ENCODE peak calls at places on chromosomes 11 and 22, in four cellular contexts. One of them, this sample, is unnamed.

GRCh38 chr11:69513663-69514062 is 32.2 kb downstream of the LINC01488 start:
- DNase-seq in HepG2: no peak
- DNase-seq in HEK293T: no peak
- DNase-seq in K562: no peak
- DNase-seq in this sample: no peak

GRCh38 chr22:17239156-17239701 is 20.0 kb upstream of the ADA2 start:
- DNase-seq in HepG2: no peak
- DNase-seq in K562: no peak
- DNase-seq in HEK293T: no peak
- DNase-seq in this sample: no peak

GRCh38 chr22:49733631-49734030 is 94.0 kb downstream of the BRD1 start:
- DNase-seq in HepG2: no peak
- DNase-seq in K562: no peak
- DNase-seq in HEK293T: no peak
- DNase-seq in this sample: no peak

GRCh38 chr11:73095613-73096012 is 46.5 kb downstream of the FCHSD2 start:
- DNase-seq in HepG2: no peak
- DNase-seq in HEK293T: no peak
- DNase-seq in K562: no peak
- DNase-seq in this sample: no peak

GRCh38 chr11:35159111-35159510 is 20.1 kb downstream of the CD44 start:
- DNase-seq in HEK293T: no peak
- DNase-seq in HepG2: no peak
- DNase-seq in K562: no peak
- DNase-seq in this sample: no peak

GRCh38 chr11:71182791-71183556 is 69.4 kb downstream of the SHANK2 start:
- DNase-seq in HepG2: no peak
- DNase-seq in K562: no peak
- DNase-seq in HEK293T: no peak
- DNase-seq in this sample: no peak

GRCh38 chr22:32558681-32559355 is 84.2 kb downstream of the FBXO7 start:
- DNase-seq in K562: no peak
- DNase-seq in HepG2: no peak
- DNase-seq in HEK293T: no peak
- DNase-seq in this sample: no peak

GRCh38 chr11:76692956-76693355 is 22.4 kb upstream of the LRRC32 start:
- DNase-seq in HEK293T: no peak
- DNase-seq in K562: no peak
- DNase-seq in HepG2: no peak
- DNase-seq in this sample: no peak

GRCh38 chr22:26313291-26313690 is 115.8 kb upstream of the ASPHD2 start:
- DNase-seq in K562: no peak
- DNase-seq in HepG2: no peak
- DNase-seq in HEK293T: no peak
- DNase-seq in this sample: no peak

GRCh38 chr22:22691055-22691454 is 46.6 kb downstream of the GGTLC2 start:
- DNase-seq in HEK293T: no peak
- DNase-seq in K562: no peak
- DNase-seq in HepG2: no peak
- DNase-seq in this sample: no peak

GRCh38 chr22:22693531-22693884 is 49.1 kb downstream of the GGTLC2 start:
- DNase-seq in HepG2: no peak
- DNase-seq in HEK293T: no peak
- DNase-seq in K562: no peak
- DNase-seq in this sample: no peak

GRCh38 chr22:22692707-22693530 is 48.5 kb downstream of the GGTLC2 start:
- DNase-seq in HepG2: peak
- DNase-seq in K562: peak
- DNase-seq in HEK293T: peak
- DNase-seq in this sample: no peak

GRCh38 chr22:22694106-22694505 is 49.7 kb downstream of the GGTLC2 start:
- DNase-seq in K562: no peak
- DNase-seq in HEK293T: no peak
- DNase-seq in HepG2: no peak
- DNase-seq in this sample: no peak

GRCh38 chr22:22691716-22692701 is 47.6 kb downstream of the GGTLC2 start:
- DNase-seq in HepG2: no peak
- DNase-seq in HEK293T: no peak
- DNase-seq in K562: no peak
- DNase-seq in this sample: no peak
- TF ChIP-seq FOXK2 in HepG2: no peak
- TF ChIP-seq FOXK2 in HEK293T: no peak
- TF ChIP-seq FOXK2 in K562: no peak
- TF ChIP-seq FOXK2 in this sample: no peak

GRCh38 chr11:129881570-129882170 is 13.7 kb downstream of the NFRKB start:
- DNase-seq in K562: peak
- DNase-seq in HEK293T: peak
- DNase-seq in HepG2: peak
- DNase-seq in this sample: no peak
- TF ChIP-seq FOXK2 in K562: no peak
- TF ChIP-seq FOXK2 in HEK293T: no peak
- TF ChIP-seq FOXK2 in HepG2: no peak
- TF ChIP-seq FOXK2 in this sample: no peak

DNA sequence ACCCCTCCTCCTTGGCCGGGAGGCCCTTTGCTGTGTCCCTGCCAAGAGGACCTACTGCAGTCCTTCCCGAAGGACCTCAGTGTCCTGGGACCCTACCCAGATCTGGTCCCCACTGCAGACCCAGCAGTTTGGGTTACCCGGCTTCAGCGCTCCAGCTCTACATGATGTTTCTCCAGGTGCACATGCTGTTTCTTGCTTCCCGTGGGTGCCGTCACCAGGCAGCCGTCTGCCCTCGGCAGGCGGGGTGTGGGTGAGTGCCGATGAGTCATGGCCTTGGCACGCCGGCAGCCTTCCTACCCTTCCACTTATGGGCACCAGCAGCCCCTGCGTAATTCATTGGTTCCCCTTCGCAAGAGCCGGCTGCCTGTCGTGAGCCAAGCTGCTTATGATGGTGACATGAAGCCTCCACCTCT is 101.8 kb downstream of the BCR start:
- DNase-seq in HEK293T: no peak
- DNase-seq in K562: no peak
- DNase-seq in HepG2: no peak
- DNase-seq in this sample: no peak
- TF ChIP-seq FOXK2 in HEK293T: no peak
- TF ChIP-seq FOXK2 in K562: no peak
- TF ChIP-seq FOXK2 in HepG2: no peak
- TF ChIP-seq FOXK2 in this sample: no peak

DNA sequence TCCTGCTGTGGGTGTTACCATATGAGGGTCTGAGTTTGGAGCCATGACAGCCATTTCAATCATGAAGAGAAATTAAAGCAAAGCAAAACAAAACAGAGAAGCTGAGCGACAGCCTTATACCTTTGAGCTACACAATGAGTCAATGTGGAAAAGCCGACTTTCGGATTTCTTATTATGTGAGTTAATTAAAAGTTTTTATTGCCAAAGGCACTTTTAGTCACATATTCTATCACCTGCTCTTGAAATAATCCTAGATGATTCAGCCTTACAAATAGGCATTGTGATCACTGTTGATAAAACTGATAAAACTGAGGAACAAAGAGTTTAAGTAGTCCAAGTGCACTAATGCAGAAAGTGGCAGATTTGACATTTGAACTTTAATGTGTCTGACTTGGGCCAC is 381.9 kb upstream of the TENM4 start:
- DNase-seq in HepG2: no peak
- DNase-seq in K562: no peak
- DNase-seq in HEK293T: no peak
- DNase-seq in this sample: no peak
- TF ChIP-seq FOXK2 in HepG2: no peak
- TF ChIP-seq FOXK2 in K562: no peak
- TF ChIP-seq FOXK2 in HEK293T: no peak
- TF ChIP-seq FOXK2 in this sample: no peak

DNA sequence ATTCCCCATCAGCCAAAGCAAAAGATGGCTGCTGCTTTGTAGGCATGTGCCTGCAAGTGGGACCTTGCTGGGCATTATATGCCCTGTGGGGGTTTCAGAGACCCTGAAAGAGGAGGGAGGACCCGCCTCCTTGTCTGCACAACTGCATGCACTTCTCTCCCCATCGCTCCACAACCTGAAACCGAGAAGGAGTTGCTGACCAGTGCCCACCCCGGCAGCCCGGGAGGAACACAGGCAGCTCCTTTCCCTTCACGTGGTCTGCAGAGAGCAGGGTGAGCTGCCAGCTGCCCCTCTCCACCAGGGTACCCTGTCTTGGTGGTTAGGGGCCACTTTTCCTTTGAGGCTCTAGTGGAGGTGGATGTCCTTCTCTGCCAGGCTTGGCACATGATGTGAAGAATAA is 1.4 kb upstream of the TMEM132A start:
- DNase-seq in HEK293T: no peak
- DNase-seq in K562: no peak
- DNase-seq in HepG2: no peak
- DNase-seq in this sample: no peak
- TF ChIP-seq FOXK2 in HEK293T: no peak
- TF ChIP-seq FOXK2 in K562: no peak
- TF ChIP-seq FOXK2 in HepG2: no peak
- TF ChIP-seq FOXK2 in this sample: no peak

DNA sequence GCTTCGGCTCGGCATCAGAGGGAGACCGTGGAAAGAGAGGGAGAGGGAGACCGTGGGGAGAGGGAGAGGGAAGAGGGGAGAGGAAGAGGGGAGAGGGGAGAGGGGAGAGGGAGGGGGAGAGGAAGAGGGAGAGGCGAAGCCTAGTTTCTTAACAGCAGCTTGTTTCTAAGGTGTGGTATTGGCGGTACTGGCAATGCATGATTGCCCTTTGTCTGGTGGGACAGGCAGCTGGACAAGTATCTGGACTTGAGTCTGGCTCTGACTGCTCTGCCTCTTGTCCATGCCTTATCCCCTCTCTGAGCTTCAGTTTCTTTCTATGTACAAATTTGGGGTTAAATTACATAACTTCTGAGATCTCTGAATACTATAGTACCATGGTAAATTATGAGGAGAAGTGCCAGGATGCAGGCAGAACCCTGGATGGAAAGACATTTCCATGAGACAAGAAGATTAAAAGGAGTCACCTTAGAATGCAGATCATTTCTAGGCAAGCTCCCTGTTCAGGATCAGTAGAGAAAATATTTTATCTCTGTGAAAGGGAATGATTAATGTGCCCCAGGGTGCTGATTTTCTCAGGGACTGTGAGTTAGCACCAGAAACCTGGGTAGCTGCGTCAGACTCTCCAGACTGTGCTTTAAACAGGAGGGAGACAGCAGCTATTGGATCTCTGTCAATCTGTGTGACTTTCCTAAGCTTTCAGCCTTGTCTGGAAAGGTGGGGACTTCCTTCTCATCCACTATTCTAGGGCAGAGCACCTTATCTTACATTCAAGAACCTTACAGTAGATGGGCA is 31.8 kb upstream of the CCDC90B start:
- DNase-seq in HepG2: no peak
- DNase-seq in HEK293T: no peak
- DNase-seq in K562: no peak
- DNase-seq in this sample: no peak
- TF ChIP-seq FOXK2 in HepG2: no peak
- TF ChIP-seq FOXK2 in HEK293T: no peak
- TF ChIP-seq FOXK2 in K562: no peak
- TF ChIP-seq FOXK2 in this sample: no peak